ENCODE peak calls at places on chromosome 4, in five cellular contexts. V is HT1080, Q is T-helper 9 cell, W is COR-L47, R is germinal center. P is an unnamed sample.

GRCh38 chr4:111228874-111229273 is 606.0 kb upstream of the PITX2 start:
- DNase-seq in V (peak), Q (no peak), W (no peak), R (no peak), P (no peak)

GRCh38 chr4:20431422-20432014 is 179.8 kb downstream of the SLIT2 start:
- DNase-seq in V (no peak), Q (no peak), W (no peak), R (no peak), P (no peak)

GRCh38 chr4:41734366-41734765 is 14.2 kb downstream of the PHOX2B start:
- DNase-seq in V (peak), Q (no peak), W (no peak), R (no peak), P (no peak)

GRCh38 chr4:74590476-74590875 is 145.5 kb downstream of the AREG start:
- DNase-seq in V (no peak), Q (no peak), W (no peak), R (no peak), P (no peak)

GRCh38 chr4:153497988-153498967 is 32.1 kb downstream of the TMEM131L start:
- DNase-seq in V (no peak), Q (no peak), W (no peak), R (peak), P (no peak)

GRCh38 chr4:76298227-76298626 is 8.3 kb upstream of the STBD1 start:
- DNase-seq in V (no peak), Q (no peak), W (no peak), R (no peak), P (no peak)

GRCh38 chr4:28225689-28226353 is 1365.2 kb downstream of the STIM2 start:
- DNase-seq in V (no peak), Q (no peak), W (no peak), R (no peak), P (no peak)

GRCh38 chr4:184102488-184102887 is 115.2 kb downstream of the ENPP6 start:
- DNase-seq in V (no peak), Q (no peak), W (no peak), R (no peak), P (no peak)

GRCh38 chr4:89134775-89135319 is 23.5 kb downstream of the TIGD2 start:
- DNase-seq in V (no peak), Q (no peak), W (no peak), R (no peak), P (no peak)

GRCh38 chr4:52837716-52838558 is 24.2 kb upstream of the RASL11B start:
- DNase-seq in V (peak), Q (no peak), W (no peak), R (no peak), P (no peak)

GRCh38 chr4:73170518-73171198 is 87.9 kb downstream of the ANKRD17 start:
- DNase-seq in V (no peak), Q (no peak), W (no peak), R (no peak), P (no peak)

GRCh38 chr4:175561691-175562090 is 250.4 kb downstream of the GPM6A start:
- DNase-seq in V (no peak), Q (no peak), W (no peak), R (no peak), P (no peak)

GRCh38 chr4:169351860-169352259 is 81.1 kb upstream of the SH3RF1 start:
- DNase-seq in V (no peak), Q (no peak), W (no peak), R (no peak), P (no peak)

GRCh38 chr4:47642985-47643745 is 158.1 kb downstream of the ATP10D start:
- DNase-seq in V (no peak), Q (no peak), W (no peak), R (no peak), P (no peak)

GRCh38 chr4:140943887-140944515 is 187.8 kb upstream of the TBC1D9 start:
- DNase-seq in V (peak), Q (no peak), W (no peak), R (no peak), P (no peak)

GRCh38 chr4:81421346-81422218 is 50.1 kb downstream of the RASGEF1B start:
- DNase-seq in V (peak), Q (no peak), W (peak), R (peak), P (no peak)

GRCh38 chr4:139790291-139790690 is 124.7 kb downstream of the MGST2 start:
- DNase-seq in V (no peak), Q (no peak), W (no peak), R (no peak), P (no peak)

GRCh38 chr4:107247738-107248137 is 211.6 kb upstream of the DKK2 start:
- DNase-seq in V (no peak), Q (no peak), W (no peak), R (no peak), P (no peak)

GRCh38 chr4:183402771-183403170 is 41.7 kb upstream of the CDKN2AIP start:
- DNase-seq in V (peak), Q (no peak), W (peak), R (no peak), P (no peak)

GRCh38 chr4:76990288-76991080 is 40.9 kb downstream of the SEPTIN11 start:
- DNase-seq in V (peak), Q (no peak), W (no peak), R (no peak), P (no peak)

GRCh38 chr4:17164656-17165055 is 266.2 kb upstream of the LDB2 start:
- DNase-seq in V (no peak), Q (no peak), W (no peak), R (no peak), P (no peak)

GRCh38 chr4:8349664-8350225 is 80.2 kb downstream of the HTRA3 start:
- DNase-seq in V (no peak), Q (no peak), W (no peak), R (no peak), P (no peak)